ENCODE peak calls at places on chromosomes 4 and X, in six cellular contexts. N is fibroblast of the aortic adventitia, J is HFF-Myc, Y is cardiac muscle cell, M is mesothelial cell of epicardium, C is AG04449. I is an unnamed sample.
A peak's percentile ranks its signal among the peaks of the same experiment; 100 is the strongest.

GRCh38 chr4:53854991-53855885 is 209.2 kb downstream of the CHIC2 start:
- DNase-seq in N (peak; percentile 88), J (no peak), Y (peak; percentile 36), M (no peak), C (no peak), I (peak; percentile 25)

GRCh38 chr4:3174371-3175338 is 74.3 kb upstream of the MSANTD1 start:
- DNase-seq in N (no peak), J (no peak), Y (no peak), M (no peak), C (no peak), I (no peak)

GRCh38 chr4:151426513-151426912 is 17.5 kb downstream of the FHIP1A start:
- DNase-seq in N (no peak), J (no peak), Y (no peak), M (no peak), C (no peak), I (no peak)

GRCh38 chrX:38225093-38225492 is 4.4 kb upstream of the SRPX start:
- DNase-seq in N (no peak), J (no peak), Y (no peak), M (no peak), C (no peak), I (no peak)

GRCh38 chrX:15233416-15234015 is 36.4 kb downstream of the ASB9 start:
- DNase-seq in N (no peak), J (no peak), Y (no peak), M (no peak), C (no peak), I (no peak)

GRCh38 chrX:6074532-6074931 is 154.1 kb downstream of the NLGN4X start:
- DNase-seq in N (no peak), J (no peak), Y (no peak), M (no peak), C (no peak), I (no peak)

GRCh38 chrX:115561605-115562491 is 874 bp downstream of the PLS3 start:
- DNase-seq in N (peak; percentile 40), J (no peak), Y (peak; percentile 60), M (peak; percentile 66), C (no peak), I (no peak)

GRCh38 chr4:140103676-140104075 is 50.3 kb downstream of the MAML3 start:
- DNase-seq in N (peak; percentile 59), J (no peak), Y (peak; percentile 60), M (no peak), C (no peak), I (no peak)

GRCh38 chr4:8228319-8229250 is 29.5 kb downstream of the SH3TC1 start:
- DNase-seq in N (peak; percentile 66), J (peak; percentile 77), Y (peak; percentile 84), M (no peak), C (peak; percentile 16), I (peak; percentile 39)

GRCh38 chrX:18574591-18574990 is 97.3 kb downstream of the RS1 start:
- DNase-seq in N (peak; percentile 67), J (peak; percentile 25), Y (peak; percentile 72), M (no peak), C (no peak), I (peak; percentile 13)

GRCh38 chrX:9538544-9539045 is 73.7 kb downstream of the TBL1X start:
- DNase-seq in N (no peak), J (no peak), Y (peak; percentile 44), M (no peak), C (no peak), I (no peak)

GRCh38 chr4:43325220-43325967 is 432.9 kb downstream of the GRXCR1 start:
- DNase-seq in N (peak; percentile 41), J (no peak), Y (peak; percentile 13), M (no peak), C (no peak), I (no peak)

GRCh38 chrX:1336331-1337143 is at the start of gene IL3RA:
- DNase-seq in N (no peak), J (no peak), Y (peak; percentile 18), M (no peak), C (no peak), I (no peak)

GRCh38 chr4:128871948-128872347 is 62.4 kb downstream of the JADE1 start:
- DNase-seq in N (peak; percentile 51), J (no peak), Y (peak; percentile 72), M (no peak), C (peak; percentile 97), I (no peak)

GRCh38 chr4:152073738-152074137 is 312.9 kb upstream of the GATB start:
- DNase-seq in N (peak; percentile 20), J (no peak), Y (peak; percentile 33), M (no peak), C (no peak), I (no peak)

GRCh38 chrX:41759817-41760216 is 35.8 kb downstream of the GPR82 start:
- DNase-seq in N (peak; percentile 47), J (no peak), Y (peak; percentile 54), M (no peak), C (no peak), I (no peak)

GRCh38 chr4:73866236-73866635 is 3.0 kb upstream of the CXCL1 start:
- DNase-seq in N (no peak), J (no peak), Y (no peak), M (no peak), C (no peak), I (no peak)

GRCh38 chrX:124194209-124194608 is 138.3 kb upstream of the TEX13D start:
- DNase-seq in N (no peak), J (peak; percentile 10), Y (peak; percentile 2), M (no peak), C (no peak), I (no peak)

GRCh38 chr4:905485-906214 is 26.5 kb downstream of the GAK start:
- DNase-seq in N (no peak), J (no peak), Y (no peak), M (no peak), C (no peak), I (no peak)

GRCh38 chr4:110503588-110504435 is 27.9 kb downstream of the ENPEP start:
- DNase-seq in N (peak; percentile 54), J (no peak), Y (peak; percentile 55), M (no peak), C (no peak), I (no peak)

GRCh38 chr4:53039741-53040458 is 177.8 kb downstream of the RASL11B start:
- DNase-seq in N (no peak), J (no peak), Y (no peak), M (no peak), C (no peak), I (no peak)

GRCh38 chr4:54229631-54230478 is 762 bp downstream of the PDGFRA start:
- DNase-seq in N (peak; percentile 82), J (no peak), Y (peak; percentile 59), M (peak; percentile 45), C (no peak), I (no peak)

GRCh38 chr4:139522457-139522856 is 33.6 kb downstream of the SETD7 start:
- DNase-seq in N (no peak), J (no peak), Y (no peak), M (no peak), C (no peak), I (no peak)

GRCh38 chrX:51568586-51568985 is 50.1 kb downstream of the CENPVL3 start:
- DNase-seq in N (peak; percentile 37), J (peak; percentile 20), Y (peak; percentile 0), M (no peak), C (peak; percentile 53), I (peak; percentile 20)

GRCh38 chr4:116877069-116877468 is 208.3 kb downstream of the TRAM1L1 start:
- DNase-seq in N (no peak), J (no peak), Y (no peak), M (no peak), C (no peak), I (no peak)

GRCh38 chrX:56498756-56499155 is 64.7 kb upstream of the UBQLN2 start:
- DNase-seq in N (no peak), J (no peak), Y (no peak), M (no peak), C (no peak), I (no peak)

GRCh38 chr4:122542411-122543236 is 78.2 kb downstream of the IL21 start:
- DNase-seq in N (peak; percentile 72), J (peak; percentile 39), Y (peak; percentile 75), M (no peak), C (no peak), I (peak; percentile 19)

GRCh38 chr4:139301821-139302611 is at the start of gene NDUFC1:
- DNase-seq in N (peak; percentile 45), J (no peak), Y (peak; percentile 50), M (peak; percentile 59), C (no peak), I (no peak)

DNA sequence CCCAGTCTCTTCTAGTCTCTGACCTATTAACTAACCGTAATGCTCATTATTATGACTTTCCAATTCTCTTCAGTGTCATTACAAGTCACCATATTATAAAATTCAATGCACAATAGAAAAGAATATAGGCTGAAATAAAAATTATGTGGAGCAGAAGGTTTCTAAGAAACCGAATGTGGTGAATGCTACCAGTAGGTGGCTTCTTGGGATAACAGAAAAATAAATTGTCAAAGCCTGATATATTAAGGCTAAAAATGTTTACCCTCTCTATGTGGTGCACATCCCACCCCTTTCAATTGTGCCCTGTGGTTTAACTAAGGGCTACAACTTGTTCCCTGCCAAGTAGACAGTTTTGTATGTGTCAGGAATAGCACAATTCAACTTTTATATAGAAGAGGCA is 624.6 kb upstream of the TECRL start:
- DNase-seq in N (peak; percentile 2), J (no peak), Y (no peak), M (no peak), C (no peak), I (no peak)
- TF ChIP-seq CTCF in N (peak; percentile 18), J (no peak), Y (no peak), M (peak; percentile 61), C (no peak), I (no peak)

DNA sequence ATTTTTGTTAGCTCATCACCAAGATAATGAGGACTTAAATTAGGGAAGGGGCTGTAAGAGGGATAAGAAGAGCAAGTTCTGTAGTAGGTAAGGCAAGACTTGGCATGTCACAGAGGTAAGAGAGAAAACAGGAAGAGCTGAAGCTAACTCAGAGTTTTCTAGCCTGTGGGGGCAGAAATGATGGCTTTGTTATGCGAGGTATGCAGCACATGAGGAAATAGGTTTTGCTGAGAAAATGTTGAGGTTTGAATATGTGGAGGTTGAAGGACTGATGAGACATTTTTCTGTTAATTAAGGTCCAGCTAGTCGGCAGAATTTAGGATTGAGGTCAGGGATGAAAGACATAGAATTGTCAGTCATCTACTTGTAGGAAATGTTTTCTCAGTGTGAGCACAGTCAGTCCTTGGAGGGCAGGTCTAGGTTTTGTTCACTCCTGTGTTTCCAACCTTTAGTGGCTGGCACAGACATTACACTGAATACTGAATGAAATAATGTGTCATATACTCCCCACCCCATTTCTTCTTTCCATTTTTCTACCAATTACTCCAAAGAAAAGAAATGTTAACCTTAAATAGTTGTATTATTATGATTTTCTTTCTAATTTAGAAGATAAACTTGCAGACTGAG is 154.0 kb upstream of the AADAT start:
- DNase-seq in N (no peak), J (no peak), Y (no peak), M (no peak), C (no peak), I (no peak)
- TF ChIP-seq CTCF in N (no peak), J (no peak), Y (no peak), M (no peak), C (no peak), I (no peak)

GRCh38 chr4:25670991-25671390 is 15.3 kb downstream of the SLC34A2 start:
- DNase-seq in N (no peak), J (no peak), Y (no peak), M (no peak), C (no peak), I (no peak)
- TF ChIP-seq CTCF in N (no peak), J (no peak), Y (no peak), M (no peak), C (no peak), I (no peak)

DNA sequence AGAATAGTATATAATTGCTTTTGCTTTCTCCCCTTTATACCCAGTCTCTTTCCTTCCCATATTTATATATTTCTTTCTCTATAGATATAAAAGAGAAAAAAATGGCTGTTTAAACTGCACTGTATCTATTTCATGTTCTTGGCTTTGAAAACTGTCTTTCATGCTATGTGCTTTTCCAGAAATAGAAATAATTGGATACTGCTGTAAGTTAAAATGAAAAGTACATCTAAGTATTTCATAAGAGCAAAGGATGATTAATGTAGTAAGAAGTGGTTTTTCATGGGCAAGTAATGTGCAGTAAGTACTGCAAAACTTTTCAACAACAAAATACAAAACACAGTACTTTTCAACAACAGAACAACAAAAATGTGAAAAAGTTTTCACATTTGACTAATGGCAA is 237.9 kb downstream of the SNCA start:
- DNase-seq in N (no peak), J (no peak), Y (peak; percentile 5), M (no peak), C (no peak), I (peak; percentile 3)
- TF ChIP-seq CTCF in N (no peak), J (no peak), Y (no peak), M (no peak), C (no peak), I (no peak)